ENCODE peak calls at places on chromosomes 4 and X, in seven cellular contexts. Q, D, U, V, C, H and J are unnamed samples.

GRCh38 chr4:176790398-176790797 is 2.3 kb downstream of the VEGFC start:
- DNase-seq in V (no peak), U (no peak), Q (no peak), C (no peak), H (no peak), D (no peak), J (no peak)

GRCh38 chrX:26845051-26845450 is 618.1 kb downstream of the PPP4R3C start:
- DNase-seq in C (no peak), U (no peak), D (no peak), Q (no peak), V (no peak), H (peak), J (no peak)

GRCh38 chrX:109384569-109385174 is 97.2 kb downstream of the GUCY2F start:
- DNase-seq in C (no peak), V (no peak), H (peak), U (no peak), Q (no peak), D (no peak), J (no peak)

GRCh38 chr4:32775049-32775448 is 2054.9 kb downstream of the PCDH7 start:
- DNase-seq in V (no peak), D (no peak), U (no peak), C (no peak), H (peak), Q (peak), J (no peak)

GRCh38 chr4:177177446-177178160 is 132.1 kb upstream of the NEIL3 start:
- DNase-seq in U (no peak), D (no peak), V (no peak), H (no peak), C (no peak), Q (no peak), J (no peak)

GRCh38 chrX:40154853-40155616 is 57.3 kb upstream of the BCOR start:
- DNase-seq in U (no peak), H (no peak), V (no peak), Q (peak), C (no peak), D (no peak), J (peak)

GRCh38 chr4:88985088-88985779 is 71.8 kb downstream of the FAM13A start:
- DNase-seq in V (no peak), H (peak), Q (no peak), U (no peak), C (no peak), D (no peak), J (no peak)

GRCh38 chrX:131621650-131622049 is 77.8 kb downstream of the OR13H1 start:
- DNase-seq in H (no peak), C (no peak), V (no peak), U (no peak), D (no peak), Q (no peak), J (no peak)

GRCh38 chr4:72313121-72313520 is 255.9 kb downstream of the ADAMTS3 start:
- DNase-seq in D (no peak), H (no peak), Q (no peak), U (no peak), V (no peak), C (no peak), J (no peak)

GRCh38 chr4:568351-568652 is 7.8 kb downstream of the TMEM271 start:
- DNase-seq in H (no peak), U (no peak), V (no peak), D (no peak), C (no peak), Q (no peak), J (no peak)

GRCh38 chr4:150479665-150480064 is 102.3 kb upstream of the MAB21L2 start:
- DNase-seq in D (no peak), U (no peak), V (no peak), H (no peak), C (no peak), Q (no peak), J (no peak)

GRCh38 chr4:38867478-38868054 is at the start of gene FAM114A1:
- DNase-seq in V (no peak), C (peak), U (no peak), D (no peak), H (peak), Q (peak), J (no peak)

GRCh38 chr4:763191-763810 is 57.7 kb downstream of the PCGF3 start:
- DNase-seq in V (no peak), H (no peak), Q (no peak), C (no peak), D (no peak), U (no peak), J (no peak)

GRCh38 chr4:6461301-6462165 is 10.9 kb downstream of the PPP2R2C start:
- DNase-seq in C (no peak), V (no peak), Q (no peak), H (no peak), U (peak), D (no peak), J (no peak)

GRCh38 chr4:1502501-1502886 is 96.3 kb upstream of the NKX1-1 start:
- DNase-seq in Q (no peak), U (no peak), H (no peak), C (no peak), V (no peak), D (no peak), J (no peak)

GRCh38 chr4:71487324-71487677 is 148.5 kb downstream of the SLC4A4 start:
- DNase-seq in D (no peak), H (no peak), U (no peak), Q (no peak), V (no peak), C (no peak), J (no peak)

GRCh38 chrX:16971694-16972093 is 25.2 kb downstream of the REPS2 start:
- DNase-seq in H (no peak), C (no peak), V (no peak), D (no peak), U (no peak), Q (no peak), J (no peak)

GRCh38 chrX:50779694-50780093 is 34.3 kb downstream of the SHROOM4 start:
- DNase-seq in V (no peak), Q (no peak), D (no peak), C (no peak), U (no peak), H (no peak), J (no peak)

GRCh38 chr4:177118596-177118995 is 191.1 kb upstream of the NEIL3 start:
- DNase-seq in V (no peak), U (no peak), Q (no peak), D (no peak), C (no peak), H (peak), J (no peak)